ENCODE peak calls at places on chromosomes 11 and 22, in four cellular contexts. One of them, this sample, is unnamed.

GRCh38 chr22:32475428-32476010 is 908 bp downstream of the FBXO7 start:
- DNase-seq in HepG2: no peak
- DNase-seq in A549: peak; percentile 33
- DNase-seq in GM12878: no peak
- DNase-seq in this sample: no peak

GRCh38 chr11:71250512-71251158 is 1.7 kb downstream of the SHANK2 start:
- DNase-seq in HepG2: no peak
- DNase-seq in A549: no peak
- DNase-seq in GM12878: no peak
- DNase-seq in this sample: no peak

GRCh38 chr11:72114570-72114969 is 2.1 kb upstream of the ANAPC15 start:
- DNase-seq in HepG2: no peak
- DNase-seq in A549: no peak
- DNase-seq in GM12878: no peak
- DNase-seq in this sample: no peak

GRCh38 chr11:60777572-60777971 is 7.6 kb upstream of the MS4A10 start:
- DNase-seq in HepG2: peak; percentile 37
- DNase-seq in A549: peak; percentile 44
- DNase-seq in GM12878: no peak
- DNase-seq in this sample: no peak

GRCh38 chr11:61960532-61960931 is 6.9 kb downstream of the FTH1 start:
- DNase-seq in HepG2: no peak
- DNase-seq in A549: no peak
- DNase-seq in GM12878: no peak
- DNase-seq in this sample: no peak

GRCh38 chr22:17110791-17111550 is 10.2 kb downstream of the TMEM121B start:
- DNase-seq in HepG2: no peak
- DNase-seq in A549: no peak
- DNase-seq in GM12878: no peak
- DNase-seq in this sample: no peak

GRCh38 chr11:65822760-65823528 is 10.8 kb upstream of the SNX32 start:
- DNase-seq in HepG2: no peak
- DNase-seq in A549: no peak
- DNase-seq in GM12878: no peak
- DNase-seq in this sample: peak; percentile 3

GRCh38 chr11:67278135-67278938 is 10.8 kb upstream of the ANKRD13D start:
- DNase-seq in HepG2: no peak
- DNase-seq in A549: no peak
- DNase-seq in GM12878: no peak
- DNase-seq in this sample: no peak

GRCh38 chr11:101881586-101881985 is 33.2 kb upstream of the CEP126 start:
- DNase-seq in HepG2: no peak
- DNase-seq in A549: no peak
- DNase-seq in GM12878: no peak
- DNase-seq in this sample: no peak

GRCh38 chr11:1281326-1281973 is 28.0 kb downstream of the TOLLIP start:
- DNase-seq in HepG2: no peak
- DNase-seq in A549: no peak
- DNase-seq in GM12878: no peak
- DNase-seq in this sample: no peak

GRCh38 chr11:118870396-118871343 is 13.0 kb upstream of the CXCR5 start:
- DNase-seq in HepG2: peak; percentile 28
- DNase-seq in A549: no peak
- DNase-seq in GM12878: peak; percentile 57
- DNase-seq in this sample: no peak

GRCh38 chr22:45852826-45853225 is 124.1 kb downstream of the WNT7B start:
- DNase-seq in HepG2: no peak
- DNase-seq in A549: peak; percentile 26
- DNase-seq in GM12878: no peak
- DNase-seq in this sample: no peak

GRCh38 chr11:19566583-19567379 is 145.9 kb upstream of the NAV2 start:
- DNase-seq in HepG2: no peak
- DNase-seq in A549: no peak
- DNase-seq in GM12878: no peak
- DNase-seq in this sample: no peak

GRCh38 chr11:70034740-70035365 is 43.3 kb upstream of the ANO1 start:
- DNase-seq in HepG2: no peak
- DNase-seq in A549: no peak
- DNase-seq in GM12878: no peak
- DNase-seq in this sample: no peak

GRCh38 chr22:46090051-46090591 is 60.2 kb upstream of the PPARA start:
- DNase-seq in HepG2: no peak
- DNase-seq in A549: no peak
- DNase-seq in GM12878: no peak
- DNase-seq in this sample: no peak

GRCh38 chr11:7548659-7549283 is 35.0 kb downstream of the PPFIBP2 start:
- DNase-seq in HepG2: peak; percentile 25
- DNase-seq in A549: peak; percentile 27
- DNase-seq in GM12878: no peak
- DNase-seq in this sample: no peak

GRCh38 chr11:74015919-74016684 is 7.2 kb upstream of the UCP3 start:
- DNase-seq in HepG2: no peak
- DNase-seq in A549: no peak
- DNase-seq in GM12878: no peak
- DNase-seq in this sample: peak; percentile 64

GRCh38 chr22:46111645-46112306 is 38.5 kb upstream of the PPARA start:
- DNase-seq in HepG2: no peak
- DNase-seq in A549: no peak
- DNase-seq in GM12878: no peak
- DNase-seq in this sample: no peak

GRCh38 chr11:95305726-95306522 is 74.9 kb upstream of the SESN3 start:
- DNase-seq in HepG2: no peak
- DNase-seq in A549: no peak
- DNase-seq in GM12878: no peak
- DNase-seq in this sample: no peak

GRCh38 chr11:128892866-128893565 is 1.9 kb downstream of the KCNJ5 start:
- DNase-seq in HepG2: no peak
- DNase-seq in A549: no peak
- DNase-seq in GM12878: no peak
- DNase-seq in this sample: no peak
- TF ChIP-seq JUNB in HepG2: no peak
- TF ChIP-seq JUNB in A549: no peak
- TF ChIP-seq JUNB in GM12878: no peak
- TF ChIP-seq JUNB in this sample: no peak

DNA sequence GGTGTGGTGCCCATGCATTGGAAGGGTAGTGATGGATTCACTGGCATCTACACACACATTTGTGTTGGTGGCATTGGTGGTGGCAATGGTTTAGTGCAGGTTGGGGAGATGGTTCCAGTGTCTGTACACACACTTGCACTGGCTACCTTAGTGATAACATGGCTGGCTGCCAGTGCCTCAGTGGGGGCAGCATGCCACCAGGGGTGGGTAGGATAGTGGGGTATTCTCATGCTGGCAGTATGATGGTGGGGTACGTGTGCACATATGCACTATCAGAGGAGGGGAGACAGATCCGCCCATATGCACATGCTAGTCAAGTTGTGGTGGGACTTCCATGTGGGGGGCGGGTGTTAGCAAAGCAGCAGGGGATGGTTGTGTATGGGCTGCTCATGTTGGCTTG is 7.1 kb upstream of the OR8K3 start:
- DNase-seq in HepG2: no peak
- DNase-seq in A549: no peak
- DNase-seq in GM12878: no peak
- DNase-seq in this sample: no peak
- TF ChIP-seq MYC in HepG2: no peak
- TF ChIP-seq MYC in A549: no peak
- TF ChIP-seq MYC in GM12878: no peak
- TF ChIP-seq MYC in this sample: no peak

DNA sequence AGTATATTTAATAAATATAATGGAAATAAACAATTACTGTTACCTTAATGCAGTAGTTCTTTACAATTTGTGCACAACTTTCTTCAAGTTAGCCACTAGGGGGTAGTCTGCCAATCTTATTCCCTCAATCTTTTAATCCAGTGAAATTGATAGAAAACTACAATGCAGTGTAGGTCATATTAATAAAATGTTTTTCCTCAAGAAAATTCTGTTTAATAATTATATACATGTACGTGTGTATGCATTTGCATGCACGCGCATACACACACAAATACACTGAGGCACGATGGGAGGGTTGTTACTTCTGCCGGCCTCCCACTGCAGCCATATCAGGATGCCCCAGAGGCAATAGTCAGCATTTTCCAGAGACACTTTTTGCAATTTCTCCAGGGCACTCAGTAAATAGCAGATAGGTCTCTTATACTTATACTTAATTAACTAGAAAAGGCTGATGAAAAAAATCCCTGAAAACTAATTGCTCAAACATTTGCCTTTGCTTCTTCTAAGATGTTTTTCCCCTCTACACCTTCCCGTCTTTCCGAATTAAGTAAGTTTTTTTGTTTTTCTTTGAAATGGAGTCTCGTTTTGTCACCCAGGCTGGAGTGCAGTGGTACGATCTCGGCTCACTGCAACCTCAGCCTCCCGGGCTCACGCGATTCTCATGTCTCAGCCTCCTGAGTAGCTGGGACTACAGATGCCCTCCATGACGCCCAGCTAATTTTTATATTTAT is 3.1 kb downstream of the GAB2 start:
- DNase-seq in HepG2: no peak
- DNase-seq in A549: peak; percentile 29
- DNase-seq in GM12878: no peak
- DNase-seq in this sample: peak; percentile 60
- TF ChIP-seq JUNB in HepG2: no peak
- TF ChIP-seq JUNB in A549: no peak
- TF ChIP-seq JUNB in GM12878: no peak
- TF ChIP-seq JUNB in this sample: no peak

GRCh38 chr11:34406413-34406812 is 32.3 kb upstream of the CAT start:
- DNase-seq in HepG2: no peak
- DNase-seq in A549: no peak
- DNase-seq in GM12878: no peak
- DNase-seq in this sample: no peak
- TF ChIP-seq MYC in HepG2: no peak
- TF ChIP-seq MYC in A549: no peak
- TF ChIP-seq MYC in GM12878: no peak
- TF ChIP-seq MYC in this sample: no peak

GRCh38 chr22:42904049-42904448 is 47.0 kb upstream of the ARFGAP3 start:
- DNase-seq in HepG2: no peak
- DNase-seq in A549: no peak
- DNase-seq in GM12878: no peak
- DNase-seq in this sample: no peak
- TF ChIP-seq JUNB in HepG2: no peak
- TF ChIP-seq JUNB in A549: no peak
- TF ChIP-seq JUNB in GM12878: no peak
- TF ChIP-seq JUNB in this sample: no peak

DNA sequence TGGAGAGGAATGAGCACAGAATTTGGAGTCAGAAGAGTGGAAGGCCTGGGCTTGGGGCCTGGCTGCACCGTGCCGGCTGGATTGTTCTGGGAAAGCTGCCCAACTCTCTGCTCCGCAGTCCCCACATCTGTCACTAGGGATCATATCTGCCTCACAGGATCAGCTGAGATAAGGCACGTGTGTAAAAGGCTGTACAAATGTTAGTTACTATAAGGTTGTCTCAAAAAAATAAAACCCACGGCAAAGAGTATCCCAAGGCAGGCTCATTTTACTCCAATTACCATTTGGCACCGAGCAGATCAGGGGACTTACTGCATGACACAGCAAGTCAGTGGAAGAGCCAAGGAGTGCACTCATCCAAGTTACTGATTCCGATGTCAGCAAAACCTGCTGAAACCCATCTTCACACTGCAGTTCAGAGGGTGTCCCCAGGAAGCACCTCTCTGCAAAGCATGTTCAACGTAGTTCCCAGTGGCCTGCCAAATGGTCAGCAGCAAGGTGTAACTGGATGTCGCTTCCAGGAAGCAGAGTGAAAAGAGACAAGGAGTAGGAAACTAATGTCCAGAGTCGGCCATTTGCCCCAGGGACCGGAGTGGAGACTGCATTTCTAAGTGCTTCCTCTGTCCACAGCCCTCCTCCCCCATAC is 18.1 kb upstream of the MRTFA start:
- DNase-seq in HepG2: no peak
- DNase-seq in A549: peak; percentile 43
- DNase-seq in GM12878: no peak
- DNase-seq in this sample: peak; percentile 26
- TF ChIP-seq MYC in HepG2: peak; percentile 20
- TF ChIP-seq MYC in A549: no peak
- TF ChIP-seq MYC in GM12878: no peak
- TF ChIP-seq MYC in this sample: no peak

GRCh38 chr22:48256041-48256739 is 1493.7 kb downstream of the TBC1D22A start:
- DNase-seq in HepG2: no peak
- DNase-seq in A549: no peak
- DNase-seq in GM12878: no peak
- DNase-seq in this sample: no peak
- TF ChIP-seq JUNB in HepG2: no peak
- TF ChIP-seq JUNB in A549: no peak
- TF ChIP-seq JUNB in GM12878: no peak
- TF ChIP-seq JUNB in this sample: no peak

GRCh38 chr11:75475767-75476650 is 43.0 kb upstream of the KLHL35 start:
- DNase-seq in HepG2: no peak
- DNase-seq in A549: no peak
- DNase-seq in GM12878: no peak
- DNase-seq in this sample: no peak

GRCh38 chr11:75476716-75477613 is 44.0 kb upstream of the KLHL35 start:
- DNase-seq in HepG2: no peak
- DNase-seq in A549: no peak
- DNase-seq in GM12878: no peak
- DNase-seq in this sample: peak; percentile 38

GRCh38 chr11:75478690-75479597 is 45.9 kb upstream of the KLHL35 start:
- DNase-seq in HepG2: no peak
- DNase-seq in A549: no peak
- DNase-seq in GM12878: no peak
- DNase-seq in this sample: no peak

GRCh38 chr11:75479598-75479986 is 46.1 kb downstream of the GDPD5 start:
- DNase-seq in HepG2: no peak
- DNase-seq in A549: no peak
- DNase-seq in GM12878: no peak
- DNase-seq in this sample: no peak

GRCh38 chr11:75477614-75477935 is 44.6 kb upstream of the KLHL35 start:
- DNase-seq in HepG2: no peak
- DNase-seq in A549: no peak
- DNase-seq in GM12878: no peak
- DNase-seq in this sample: no peak
- TF ChIP-seq MYC in HepG2: no peak
- TF ChIP-seq MYC in A549: no peak
- TF ChIP-seq MYC in GM12878: no peak
- TF ChIP-seq MYC in this sample: no peak

GRCh38 chr11:93525601-93526000 is 17.6 kb downstream of the SMCO4 start:
- DNase-seq in HepG2: no peak
- DNase-seq in A549: no peak
- DNase-seq in GM12878: no peak
- DNase-seq in this sample: no peak
- TF ChIP-seq JUNB in HepG2: no peak
- TF ChIP-seq JUNB in A549: no peak
- TF ChIP-seq JUNB in GM12878: peak; percentile 46
- TF ChIP-seq JUNB in this sample: no peak

This sample was measured in K562.